ENCODE peak calls at places on chromosomes 3 and 15, in eight cellular contexts. H, J, C, U, M, A, E and B are unnamed samples.

GRCh38 chr3:164470471-164470870 is 607.8 kb downstream of the SI start:
- DNase-seq in H (no peak), J (no peak), C (no peak), U (no peak), M (no peak), A (no peak), E (no peak), B (no peak)

GRCh38 chr15:99015677-99016568 is 8.3 kb upstream of the PGPEP1L start:
- DNase-seq in H (peak), J (peak), C (no peak), U (peak), M (no peak), A (peak), E (no peak), B (no peak)

GRCh38 chr3:4834403-4834866 is 144.8 kb upstream of the BHLHE40 start:
- DNase-seq in H (no peak), J (no peak), C (no peak), U (no peak), M (no peak), A (no peak), E (no peak), B (no peak)

GRCh38 chr3:49120438-49121135 is at the start of gene USP19:
- DNase-seq in H (peak), J (peak), C (peak), U (peak), M (no peak), A (peak), E (peak), B (peak)

GRCh38 chr3:189966843-189967242 is 153.9 kb downstream of the P3H2 start:
- DNase-seq in H (no peak), J (no peak), C (no peak), U (no peak), M (no peak), A (no peak), E (no peak), B (no peak)

GRCh38 chr15:73691398-73691797 is 7.2 kb downstream of the CD276 start:
- DNase-seq in H (peak), J (peak), C (peak), U (no peak), M (peak), A (peak), E (no peak), B (peak)

GRCh38 chr15:62835762-62836161 is 206.8 kb upstream of the TPM1 start:
- DNase-seq in H (no peak), J (no peak), C (no peak), U (no peak), M (no peak), A (no peak), E (no peak), B (no peak)

GRCh38 chr15:85810075-85810474 is 15.3 kb upstream of the KLHL25 start:
- DNase-seq in H (no peak), J (no peak), C (no peak), U (no peak), M (no peak), A (peak), E (no peak), B (no peak)

GRCh38 chr15:25787855-25788521 is 75.1 kb downstream of the ATP10A start:
- DNase-seq in H (no peak), J (no peak), C (no peak), U (no peak), M (no peak), A (peak), E (no peak), B (peak)

GRCh38 chr3:18369561-18370185 is 55.5 kb downstream of the SATB1 start:
- DNase-seq in H (no peak), J (no peak), C (no peak), U (peak), M (no peak), A (no peak), E (no peak), B (no peak)

GRCh38 chr3:122312826-122313225 is 12.2 kb upstream of the CSTA start:
- DNase-seq in H (no peak), J (no peak), C (no peak), U (no peak), M (no peak), A (no peak), E (no peak), B (no peak)

GRCh38 chr3:188913084-188913483 is 258.7 kb upstream of the TPRG1 start:
- DNase-seq in H (no peak), J (no peak), C (no peak), U (no peak), M (no peak), A (no peak), E (no peak), B (no peak)
- H3K27ac ChIP-seq in H (no peak), J (no peak), C (no peak), U (no peak), M (no peak), A (no peak), E (no peak), B (no peak)

GRCh38 chr3:64023861-64024223 is 548 bp upstream of the PSMD6 start:
- DNase-seq in H (no peak), J (no peak), C (no peak), U (no peak), M (no peak), A (peak), E (no peak), B (no peak)
- H3K9ac ChIP-seq in H (no peak), J (no peak), C (peak), U (peak), M (peak), A (peak), E (peak), B (no peak)

DNA sequence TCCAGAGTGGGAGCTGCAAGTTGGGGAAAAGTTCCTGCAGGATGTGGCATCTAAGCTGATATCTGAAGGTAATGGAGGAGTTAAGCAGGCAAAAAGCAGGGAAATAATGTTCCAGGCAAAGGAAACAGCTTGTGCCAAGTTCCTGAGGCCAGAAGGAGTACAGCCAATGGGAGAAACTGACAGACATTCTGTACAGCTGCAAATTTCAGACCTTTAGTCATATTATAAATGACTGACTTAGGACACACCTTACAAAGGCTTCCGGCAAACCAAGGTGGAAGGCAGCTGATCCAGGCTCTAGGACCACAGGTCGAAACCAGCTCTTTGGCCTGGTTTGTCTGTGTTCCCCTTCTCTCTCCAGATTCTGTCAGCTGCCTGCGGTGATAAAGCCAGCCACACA is 9.3 kb downstream of the WWTR1 start:
- DNase-seq in H (no peak), J (no peak), C (peak), U (no peak), M (no peak), A (peak), E (no peak), B (no peak)
- H3K27ac ChIP-seq in H (no peak), J (no peak), C (peak), U (no peak), M (peak), A (no peak), E (no peak), B (no peak)

GRCh38 chr3:14876942-14877341 is 58.2 kb downstream of the FGD5 start:
- DNase-seq in H (no peak), J (no peak), C (peak), U (peak), M (no peak), A (peak), E (no peak), B (peak)
- H3K9ac ChIP-seq in H (no peak), J (no peak), C (peak), U (no peak), M (no peak), A (no peak), E (no peak), B (peak)

GRCh38 chr3:181726351-181727121 is 14.8 kb downstream of the SOX2 start:
- DNase-seq in H (peak), J (peak), C (no peak), U (no peak), M (no peak), A (no peak), E (no peak), B (no peak)
- H3K27ac ChIP-seq in H (no peak), J (peak), C (no peak), U (no peak), M (no peak), A (no peak), E (no peak), B (no peak)

DNA sequence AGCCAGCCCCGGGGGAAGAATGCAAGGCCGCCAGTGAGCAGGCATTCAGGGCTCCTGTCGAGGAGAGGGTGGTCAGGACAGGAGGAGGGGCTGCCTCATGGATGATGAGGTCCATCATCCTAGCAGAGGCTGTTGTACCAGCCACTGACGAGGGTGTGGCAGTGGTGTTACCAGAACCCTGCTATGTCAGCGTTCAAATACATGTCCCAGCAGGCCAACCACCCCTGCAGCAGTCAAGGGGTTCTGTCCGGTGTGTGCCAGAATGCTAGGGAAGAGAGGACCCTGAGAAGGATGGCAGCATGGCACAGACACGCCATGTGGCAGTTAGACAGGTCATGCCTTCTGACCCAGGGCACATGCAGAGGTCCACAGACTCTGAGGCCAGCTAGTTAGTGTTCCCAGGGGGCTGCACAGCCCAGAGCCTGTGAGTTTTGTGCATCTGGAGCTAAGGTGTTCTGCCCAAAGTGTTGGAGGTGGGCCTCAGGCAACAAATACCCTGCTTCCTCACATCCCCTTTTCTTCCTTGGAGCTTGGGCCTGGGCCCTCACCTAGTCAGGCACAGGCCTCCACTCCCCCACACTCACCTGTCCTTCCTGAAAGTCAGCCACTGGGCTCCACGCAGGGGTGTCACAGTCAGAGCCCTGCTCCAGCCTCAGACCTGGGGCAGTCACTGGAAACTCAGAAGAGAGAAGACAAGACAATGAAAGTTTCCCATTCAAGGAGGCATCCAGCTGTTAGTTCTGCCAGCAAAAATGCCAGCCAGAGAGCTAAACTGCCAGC is 7.8 kb downstream of the PAK6 start:
- DNase-seq in H (no peak), J (no peak), C (no peak), U (no peak), M (no peak), A (no peak), E (no peak), B (no peak)
- H3K9ac ChIP-seq in H (no peak), J (no peak), C (no peak), U (no peak), M (no peak), A (no peak), E (no peak), B (no peak)